ENCODE peak calls at places on chromosomes 7 and 10, in six cellular contexts. L is B cell; I is A549; K is GF-D8; B is NT2/D1; O is activated effector memory CD4-positive, alpha-beta T cell treated with Interleukin-2 at 50 U/mL for 16 hours. C is an unnamed sample.

GRCh38 chr10:128035557-128035973 is 90.7 kb downstream of the MKI67 start:
- DNase-seq in O (peak; percentile 36), I (peak; percentile 50), L (peak; percentile 66), B (peak; percentile 5), K (no peak), C (no peak)

GRCh38 chr7:122651451-122651850 is 47.5 kb downstream of the RNF133 start:
- DNase-seq in O (no peak), L (no peak), B (no peak), I (no peak), K (no peak), C (no peak)

GRCh38 chr10:15290671-15291070 is 80.4 kb downstream of the FAM171A1 start:
- DNase-seq in O (no peak), K (no peak), L (no peak), I (no peak), B (no peak), C (no peak)

GRCh38 chr10:35643151-35643975 is 1.3 kb upstream of the FZD8 start:
- DNase-seq in K (no peak), O (no peak), B (no peak), I (peak; percentile 36), L (peak; percentile 42), C (peak; percentile 38)

GRCh38 chr10:109956454-109957091 is 33.3 kb upstream of the XPNPEP1 start:
- DNase-seq in L (peak; percentile 57), K (no peak), B (peak; percentile 52), I (peak; percentile 82), O (no peak), C (peak; percentile 50)

GRCh38 chr7:1591876-1592275 is 22.0 kb upstream of the PSMG3 start:
- DNase-seq in B (no peak), I (no peak), O (no peak), L (peak; percentile 49), K (no peak), C (no peak)

GRCh38 chr10:5199398-5199797 is 2.8 kb downstream of the AKR1C4 start:
- DNase-seq in B (no peak), O (no peak), I (no peak), L (no peak), K (no peak), C (no peak)

GRCh38 chr10:100318201-100318600 is 11.8 kb downstream of the PKD2L1 start:
- DNase-seq in O (no peak), L (no peak), K (no peak), I (no peak), B (no peak), C (no peak)

GRCh38 chr7:78151229-78151628 is 352.7 kb downstream of the PHTF2 start:
- DNase-seq in I (no peak), O (no peak), B (no peak), K (no peak), L (no peak), C (no peak)